ENCODE peak calls at places on chromosomes 7 and 10, in nine cellular contexts. W is NCI-H2171 treated with DMSO at 0.1 percent for 48 hours; F is activated naive CD8-positive, alpha-beta T cell treated with anti-CD3 and anti-CD28 coated beads for 36 hours; B is H7; G is NCI-H1105; Y is EL; Q is GM13977; P is T follicular helper cell; I is M059J. N is an unnamed sample.

GRCh38 chr7:46153951-46154787 is 233.1 kb upstream of the IGFBP3 start:
- DNase-seq in Q (peak), Y (peak), W (no peak), I (peak), G (no peak), P (no peak), F (no peak), B (no peak), N (peak)

GRCh38 chr10:73717564-73717963 is 19.7 kb upstream of the AGAP5 start:
- DNase-seq in W (no peak), I (no peak), G (no peak), P (no peak), F (no peak), B (no peak), Q (peak), Y (no peak), N (no peak)

GRCh38 chr10:22429981-22430421 is 84.7 kb downstream of the SPAG6 start:
- DNase-seq in I (no peak), G (no peak), P (no peak), B (peak), Y (no peak), Q (no peak), W (no peak), F (no peak), N (no peak)

GRCh38 chr10:47378606-47379444 is 5.3 kb downstream of the ZNF488 start:
- DNase-seq in P (no peak), B (peak), Q (no peak), W (no peak), G (no peak), Y (no peak), F (no peak), I (no peak), N (no peak)

GRCh38 chr10:18666810-18667209 is 7.6 kb downstream of the ARL5B start:
- DNase-seq in I (peak), F (no peak), P (no peak), Q (no peak), B (no peak), Y (peak), G (no peak), W (no peak), N (no peak)

GRCh38 chr10:34280599-34281374 is 534.3 kb downstream of the PARD3 start:
- DNase-seq in F (no peak), W (no peak), G (no peak), I (peak), P (no peak), Y (peak), B (peak), Q (no peak), N (no peak)

GRCh38 chr7:135159359-135160087 is 11.0 kb downstream of the CYREN start:
- DNase-seq in I (no peak), B (peak), G (no peak), Y (no peak), Q (no peak), W (no peak), P (no peak), F (no peak), N (no peak)

GRCh38 chr7:30422922-30423321 is 55.7 kb downstream of the NOD1 start:
- DNase-seq in Q (no peak), I (peak), B (peak), F (no peak), G (no peak), Y (peak), P (no peak), W (no peak), N (no peak)

GRCh38 chr7:46071076-46071475 is 150.0 kb upstream of the IGFBP3 start:
- DNase-seq in Q (no peak), I (peak), W (no peak), Y (no peak), B (no peak), P (no peak), F (no peak), G (no peak), N (no peak)

GRCh38 chr7:133484135-133484534 is 231.3 kb downstream of the EXOC4 start:
- DNase-seq in Y (no peak), P (no peak), Q (no peak), G (no peak), I (peak), B (no peak), F (peak), W (peak), N (no peak)

GRCh38 chr10:3635248-3635647 is 149.8 kb downstream of the KLF6 start:
- DNase-seq in Q (no peak), I (no peak), B (no peak), F (no peak), W (no peak), G (no peak), Y (no peak), P (no peak), N (no peak)

GRCh38 chr7:130366561-130366960 is 13.7 kb upstream of the CPA1 start:
- DNase-seq in Y (peak), F (no peak), G (no peak), Q (no peak), I (peak), B (no peak), P (no peak), W (no peak), N (no peak)

GRCh38 chr7:74068378-74069085 is 15.1 kb upstream of the LIMK1 start:
- DNase-seq in P (no peak), B (peak), Q (no peak), W (no peak), F (no peak), Y (no peak), I (no peak), G (no peak), N (no peak)

GRCh38 chr10:11646450-11646849 is 35.0 kb upstream of the USP6NL start:
- DNase-seq in B (no peak), Q (no peak), F (no peak), G (no peak), W (no peak), I (no peak), Y (no peak), P (no peak), N (no peak)

N was measured in Caco-2.